ENCODE peak calls at places on chromosomes 13 and 19, in eight cellular contexts. C is fibroblast of mammary gland; S is dorsolateral prefrontal cortex; I is CD8-positive, alpha-beta T cell; W is neural progenitor cell; N is adrenal gland; E is IMR-90; V is foreskin fibroblast. T is an unnamed sample.
A peak's percentile ranks its signal among the peaks of the same experiment; 100 is the strongest.

GRCh38 chr19:48858984-48859710 is 9.3 kb downstream of the PLEKHA4 start:
- DNase-seq in V (no peak), W (no peak), N (no peak), S (no peak), I (peak; percentile 82), E (no peak), C (no peak), T (no peak)

GRCh38 chr19:12994701-12995595 is at the start of gene NFIX:
- DNase-seq in S (no peak), I (peak; percentile 70), C (no peak), N (peak; percentile 70), E (peak; percentile 39), W (peak; percentile 89), V (peak; percentile 52), T (peak; percentile 62)

GRCh38 chr19:50255115-50255514 is 51.7 kb downstream of the MYH14 start:
- DNase-seq in E (no peak), N (no peak), W (no peak), S (no peak), V (no peak), C (no peak), I (no peak), T (no peak)

GRCh38 chr19:31639306-31639705 is 290.1 kb upstream of the TSHZ3 start:
- DNase-seq in W (no peak), S (no peak), V (no peak), N (no peak), C (peak; percentile 13), E (peak; percentile 1), I (no peak), T (no peak)

GRCh38 chr13:34678154-34678553 is 263.9 kb upstream of the NBEA start:
- DNase-seq in C (no peak), W (no peak), V (peak; percentile 29), S (no peak), E (no peak), I (no peak), N (peak; percentile 9), T (peak; percentile 2)

GRCh38 chr19:6750062-6750461 is 10.6 kb downstream of the TRIP10 start:
- DNase-seq in S (no peak), N (no peak), I (no peak), C (peak; percentile 35), W (no peak), V (no peak), E (no peak), T (peak; percentile 20)

GRCh38 chr19:45467456-45468158 is at the start of gene FOSB:
- DNase-seq in V (peak; percentile 90), C (peak; percentile 92), S (peak; percentile 95), I (peak; percentile 98), W (peak; percentile 99), N (peak; percentile 94), E (peak; percentile 92), T (peak; percentile 96)

GRCh38 chr19:7500811-7501450 is 12.1 kb upstream of the PEX11G start:
- DNase-seq in V (peak; percentile 40), W (peak; percentile 94), E (peak; percentile 46), C (peak; percentile 29), I (no peak), N (peak; percentile 77), S (peak; percentile 78), T (no peak)

GRCh38 chr19:43430142-43430710 is 15.5 kb downstream of the TEX101 start:
- DNase-seq in S (no peak), I (no peak), E (no peak), V (no peak), W (no peak), N (no peak), C (no peak), T (peak; percentile 18)
- TF ChIP-seq CTCF in S (no peak), I (no peak), E (peak; percentile 9), V (peak; percentile 8), W (peak; percentile 32), N (no peak), C (no peak), T (peak; percentile 14)

GRCh38 chr13:111203742-111204386 is 88.8 kb downstream of the ARHGEF7 start:
- DNase-seq in S (no peak), N (no peak), W (no peak), V (no peak), I (no peak), C (no peak), E (no peak), T (no peak)
- H3K4me3 ChIP-seq in S (peak overlapping the region; percentile 37), N (peak overlapping the region; percentile 22), W (no peak overlapping the region), V (peak overlapping the region; percentile 48), I (no peak overlapping the region), C (peak overlapping the region; percentile 21), E (no peak overlapping the region), T (peak overlapping the region; percentile 58)

DNA sequence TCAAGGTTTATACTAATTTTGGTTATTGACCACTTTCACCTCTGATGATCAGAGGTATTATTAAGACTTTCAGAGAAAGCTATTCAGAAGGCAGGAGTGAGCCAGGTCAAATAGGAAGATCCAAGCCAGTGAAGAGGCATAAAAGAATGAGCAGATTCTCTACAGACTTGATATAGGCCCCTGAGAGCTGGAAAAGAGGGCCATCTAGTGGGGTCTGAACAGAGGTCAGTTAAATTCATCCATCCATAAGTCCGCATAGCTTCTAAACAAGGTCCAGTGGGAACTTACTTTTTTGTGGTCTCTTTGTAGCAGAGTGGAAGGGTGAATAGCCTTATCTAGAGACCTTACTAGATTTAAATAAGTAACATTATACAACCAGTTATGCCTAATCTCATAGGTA is 126.6 kb upstream of the UFM1 start:
- DNase-seq in S (no peak), C (peak; percentile 30), N (no peak), W (peak; percentile 66), I (no peak), V (no peak), E (peak; percentile 1), T (peak; percentile 40)
- TF ChIP-seq CTCF in S (no peak), C (peak; percentile 20), N (no peak), W (peak; percentile 70), I (no peak), V (peak; percentile 28), E (no peak), T (peak; percentile 26)

DNA sequence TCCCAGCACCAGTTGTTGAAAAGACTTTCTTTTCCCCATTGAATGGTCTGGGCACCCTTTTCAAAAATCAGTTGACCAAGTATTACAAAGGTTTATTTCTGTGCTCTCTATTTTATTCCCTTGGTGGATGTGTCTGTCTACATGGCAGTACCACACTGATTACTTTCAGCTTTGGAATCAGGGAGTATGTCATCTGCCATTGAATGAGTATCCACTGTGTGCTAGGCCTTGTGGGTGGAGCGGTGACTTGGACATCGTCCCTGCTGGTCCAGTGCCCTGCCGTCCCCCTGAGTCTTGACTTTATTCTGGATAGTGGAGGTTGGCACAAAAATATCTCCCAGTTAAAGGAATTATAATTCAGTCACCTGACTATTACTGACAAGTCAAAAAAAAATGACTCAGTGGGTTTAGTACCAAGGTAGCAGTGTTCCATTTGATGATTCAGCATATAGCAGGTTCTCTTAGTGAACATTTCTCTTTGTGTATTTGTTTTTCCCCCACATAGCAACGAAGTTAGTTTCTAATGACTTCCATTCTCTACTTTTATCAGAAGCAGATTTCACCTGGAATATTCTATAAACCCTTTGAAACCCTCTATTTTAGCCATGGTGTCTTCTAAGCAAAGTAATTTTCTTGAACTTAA is 3.9 kb downstream of the UPF3A start:
- DNase-seq in C (peak; percentile 49), V (no peak), N (no peak), E (peak; percentile 17), I (no peak), S (no peak), W (no peak), T (no peak)
- H3K4me3 ChIP-seq in C (no peak overlapping the region), V (no peak overlapping the region), N (no peak overlapping the region), E (no peak overlapping the region), I (no peak overlapping the region), S (no peak overlapping the region), W (no peak overlapping the region), T (no peak overlapping the region)

DNA sequence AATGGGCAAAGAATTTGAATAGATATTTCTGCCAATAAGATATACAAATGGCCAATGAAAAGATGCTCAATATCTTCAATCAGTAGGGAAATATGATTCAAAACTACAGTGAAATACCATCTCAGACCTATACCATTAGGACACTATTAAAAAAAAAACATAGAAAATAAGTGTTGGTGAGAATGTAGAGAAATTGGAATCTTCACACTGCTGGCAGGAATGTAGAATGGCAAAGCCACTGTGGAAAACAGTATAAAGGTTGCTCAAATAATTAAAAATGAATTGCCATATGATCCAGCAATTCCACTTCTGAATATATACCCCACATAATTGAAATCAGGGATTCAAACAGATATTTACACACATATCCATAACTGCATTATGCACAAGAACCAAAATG is 88.1 kb upstream of the STARD13 start:
- DNase-seq in I (no peak), W (no peak), C (no peak), E (no peak), V (no peak), N (no peak), S (no peak), T (no peak)
- TF ChIP-seq CTCF in I (no peak), W (no peak), C (peak; percentile 25), E (peak; percentile 9), V (peak; percentile 3), N (no peak), S (no peak), T (peak; percentile 34)

DNA sequence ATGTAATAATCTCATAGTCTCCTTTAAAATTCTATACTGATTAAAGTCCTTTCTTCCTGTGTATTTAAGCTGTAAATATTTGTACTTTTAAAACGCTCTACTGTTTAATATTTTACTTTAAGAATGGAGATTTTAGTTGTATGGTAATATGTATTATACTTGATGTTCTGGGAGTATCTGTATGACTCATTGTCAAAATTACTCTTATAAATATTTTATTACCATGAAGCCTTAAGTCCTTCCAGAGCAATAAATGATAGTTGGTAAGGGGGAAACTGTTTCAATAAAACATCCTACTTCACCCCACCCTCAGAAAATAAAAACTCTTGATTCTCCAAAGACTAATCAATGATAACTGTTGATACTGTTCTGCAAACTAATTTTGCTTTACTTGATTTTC is 6.4 kb downstream of the PCDH9 start:
- DNase-seq in N (no peak), W (no peak), S (no peak), V (no peak), I (no peak), C (peak; percentile 24), E (peak; percentile 32), T (no peak)
- H3K4me3 ChIP-seq in N (peak overlapping the region; percentile 14), W (no peak overlapping the region), S (peak overlapping the region; percentile 87), V (peak overlapping the region; percentile 34), I (no peak overlapping the region), C (no peak overlapping the region), E (no peak overlapping the region), T (peak overlapping the region; percentile 3)

GRCh38 chr19:53308339-53308811 is 25.2 kb upstream of the ZNF845 start:
- DNase-seq in W (peak; percentile 67), N (no peak), V (peak; percentile 9), E (no peak), S (peak; percentile 29), I (no peak), C (peak; percentile 2), T (no peak)
- TF ChIP-seq CTCF in W (peak; percentile 71), N (peak; percentile 44), V (peak; percentile 16), E (no peak), S (peak; percentile 55), I (peak; percentile 37), C (peak; percentile 18), T (peak; percentile 17)

T was measured in fibroblast of the aortic adventitia.